ENCODE peak calls at places on chromosome X, in four cellular contexts. W is tibial artery, Q is HCT116, C is neural progenitor cell. E is an unnamed sample.
A peak's percentile ranks its signal among the peaks of the same experiment; 100 is the strongest.

GRCh38 chrX:57528670-57529255 is 63.0 kb upstream of the ZXDB start:
- DNase-seq in W (no peak), Q (no peak), C (peak; percentile 23), E (no peak)

GRCh38 chrX:131827935-131828334 is 195.2 kb upstream of the STK26 start:
- DNase-seq in W (no peak), Q (no peak), C (peak; percentile 79), E (no peak)

GRCh38 chrX:13164611-13165010 is 120.2 kb upstream of the FAM9C start:
- DNase-seq in W (no peak), Q (no peak), C (peak; percentile 64), E (no peak)

GRCh38 chrX:147699061-147699460 is 212.7 kb upstream of the FMR1 start:
- DNase-seq in W (no peak), Q (no peak), C (peak; percentile 75), E (no peak)

GRCh38 chrX:41064028-41064427 is 21.2 kb upstream of the USP9X start:
- DNase-seq in W (no peak), Q (no peak), C (no peak), E (no peak)

GRCh38 chrX:17689971-17690409 is 47.3 kb upstream of the SCML1 start:
- DNase-seq in W (peak; percentile 41), Q (peak; percentile 16), C (peak; percentile 72), E (no peak)

GRCh38 chrX:45140812-45141211 is 59.9 kb downstream of the DIPK2B start:
- DNase-seq in W (no peak), Q (no peak), C (no peak), E (no peak)

GRCh38 chrX:19130628-19131027 is 8.4 kb upstream of the ADGRG2 start:
- DNase-seq in W (no peak), Q (no peak), C (no peak), E (no peak)

GRCh38 chrX:10041383-10041782 is 74.2 kb downstream of the CLDN34 start:
- DNase-seq in W (no peak), Q (no peak), C (no peak), E (no peak)

GRCh38 chrX:8743126-8743732 is 11.3 kb upstream of the ANOS1 start:
- DNase-seq in W (peak; percentile 42), Q (no peak), C (peak; percentile 59), E (peak; percentile 63)

GRCh38 chrX:9928083-9928482 is 39.1 kb upstream of the CLDN34 start:
- DNase-seq in W (no peak), Q (no peak), C (peak; percentile 86), E (no peak)

GRCh38 chrX:66760648-66761047 is 121.8 kb upstream of the EDA2R start:
- DNase-seq in W (no peak), Q (no peak), C (peak; percentile 3), E (no peak)

GRCh38 chrX:32954125-32954524 is 257.2 kb downstream of the DMD start:
- DNase-seq in W (no peak), Q (no peak), C (no peak), E (no peak)

GRCh38 chrX:10098235-10098819 is 58.4 kb upstream of the CLCN4 start:
- DNase-seq in W (no peak), Q (no peak), C (no peak), E (no peak)

GRCh38 chrX:51893931-51894696 is 691 bp downstream of the MAGED1 start:
- DNase-seq in W (peak; percentile 22), Q (no peak), C (peak; percentile 59), E (no peak)

GRCh38 chrX:74133156-74133796 is 170.7 kb upstream of the ZCCHC13 start:
- DNase-seq in W (no peak), Q (peak; percentile 10), C (peak; percentile 81), E (no peak)

GRCh38 chrX:63713510-63713909 is 71.5 kb downstream of the ARHGEF9 start:
- DNase-seq in W (no peak), Q (no peak), C (peak; percentile 25), E (no peak)

GRCh38 chrX:63585936-63586335 is 199.1 kb downstream of the ARHGEF9 start:
- DNase-seq in W (no peak), Q (no peak), C (no peak), E (no peak)

GRCh38 chrX:57951666-57952319 is 41.5 kb upstream of the ZXDA start:
- DNase-seq in W (peak; percentile 23), Q (no peak), C (no peak), E (no peak)

GRCh38 chrX:149962859-149963757 is 24.8 kb upstream of the EOLA2 start:
- DNase-seq in W (peak; percentile 50), Q (peak; percentile 45), C (peak; percentile 72), E (peak; percentile 51)

GRCh38 chrX:16222123-16222522 is 54.8 kb downstream of the MAGEB17 start:
- DNase-seq in W (no peak), Q (no peak), C (no peak), E (no peak)

GRCh38 chrX:14697453-14697852 is 168.1 kb downstream of the GLRA2 start:
- DNase-seq in W (peak; percentile 21), Q (peak; percentile 34), C (peak; percentile 55), E (peak; percentile 24)

GRCh38 chrX:10326578-10326977 is 169.8 kb downstream of the CLCN4 start:
- DNase-seq in W (no peak), Q (peak; percentile 22), C (peak; percentile 7), E (peak; percentile 51)

GRCh38 chrX:152220612-152221011 is 82.2 kb upstream of the MAGEA10 start:
- DNase-seq in W (no peak), Q (no peak), C (no peak), E (no peak)

GRCh38 chrX:27675493-27675892 is 85.3 kb downstream of the DCAF8L2 start:
- DNase-seq in W (no peak), Q (no peak), C (no peak), E (no peak)

DNA sequence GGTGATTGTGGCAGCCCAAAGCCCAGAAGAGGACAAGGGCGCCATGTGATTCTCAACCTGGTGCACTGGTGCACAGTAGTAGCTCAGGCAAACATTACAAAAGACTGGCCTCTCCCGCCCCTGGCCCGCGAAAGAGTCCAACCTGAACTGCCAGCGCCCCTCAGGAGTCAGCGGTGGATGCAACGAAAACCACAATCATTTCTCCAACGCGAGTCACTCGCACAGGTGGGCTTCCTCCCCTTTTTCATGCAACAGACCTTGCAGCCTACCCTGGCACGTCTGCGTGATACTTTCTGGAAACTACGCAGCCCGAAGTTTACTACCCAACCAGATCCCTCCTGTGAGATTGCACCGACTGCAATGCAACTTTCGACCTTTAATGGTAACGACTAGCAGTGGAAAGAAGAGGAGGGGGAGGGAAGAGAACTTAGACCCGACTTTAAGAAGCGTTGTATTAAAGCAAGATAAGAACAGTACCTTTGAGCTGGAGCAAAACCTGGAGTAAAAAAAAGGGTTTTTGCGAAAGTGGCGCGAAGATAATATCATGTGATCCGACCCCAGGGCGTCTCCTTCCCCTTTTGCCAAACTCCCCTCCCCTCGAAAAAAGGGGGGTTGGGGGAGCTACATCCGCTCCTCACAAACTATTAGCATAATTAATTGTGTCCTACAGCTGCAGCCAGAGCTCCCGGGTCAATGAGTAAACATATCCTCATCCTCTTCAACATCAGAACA is 63.3 kb upstream of the CCDC160 start:
- DNase-seq in W (no peak), Q (no peak), C (peak; percentile 77), E (no peak)
- H3K4me1 ChIP-seq in W (no peaks in the 10 kb centered on the region), Q (no peaks in the 10 kb centered on the region), C (peaks cover 41% of the 10 kb centered on the region), E (no peaks in the 10 kb centered on the region)

GRCh38 chrX:1423215-1423614 is 29.5 kb downstream of the ASMTL start:
- DNase-seq in W (no peak), Q (no peak), C (no peak), E (no peak)
- H3K4me1 ChIP-seq in W (no peaks in the 10 kb centered on the region), Q (no peaks in the 10 kb centered on the region), C (peaks cover 5% of the 10 kb centered on the region), E (no peaks in the 10 kb centered on the region)

DNA sequence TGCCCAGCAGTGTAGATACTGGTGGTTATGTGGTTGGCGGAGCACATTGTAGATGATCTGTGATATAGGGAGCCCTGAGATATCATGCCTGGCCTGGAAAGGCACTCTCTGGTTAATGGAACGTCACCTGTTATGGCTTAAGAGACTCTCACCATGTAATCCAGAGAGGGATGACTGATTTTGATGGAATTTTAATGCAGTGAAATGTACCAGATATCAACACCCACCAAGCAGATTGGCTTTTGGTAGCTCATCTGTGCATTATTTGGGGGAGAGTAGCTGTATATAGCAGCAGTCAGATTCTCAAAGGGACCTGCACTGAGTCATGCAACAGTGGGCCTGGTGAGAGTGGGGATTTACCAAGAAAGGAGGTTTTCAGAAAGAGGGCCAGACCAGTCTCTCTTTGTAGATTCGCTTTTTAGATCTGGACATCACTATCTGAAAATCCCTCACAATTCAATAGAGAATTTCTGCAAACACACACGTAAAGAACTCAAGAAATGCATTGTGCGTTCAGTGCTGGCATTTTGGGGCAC is 17.3 kb downstream of the TSC22D3 start:
- DNase-seq in W (no peak), Q (no peak), C (no peak), E (no peak)
- H3K4me1 ChIP-seq in W (no peaks in the 10 kb centered on the region), Q (no peaks in the 10 kb centered on the region), C (peaks cover 8% of the 10 kb centered on the region), E (no peaks in the 10 kb centered on the region)

GRCh38 chrX:69151898-69152297 is 13.4 kb downstream of the PJA1 start:
- DNase-seq in W (no peak), Q (no peak), C (no peak), E (no peak)

GRCh38 chrX:69152398-69152797 is 12.9 kb downstream of the PJA1 start:
- DNase-seq in W (peak; percentile 48), Q (no peak), C (no peak), E (peak; percentile 65)

GRCh38 chrX:69154051-69154450 is 11.2 kb downstream of the PJA1 start:
- DNase-seq in W (no peak), Q (no peak), C (no peak), E (no peak)

GRCh38 chrX:69155786-69156520 is 9.3 kb downstream of the PJA1 start:
- DNase-seq in W (no peak), Q (no peak), C (no peak), E (no peak)

DNA sequence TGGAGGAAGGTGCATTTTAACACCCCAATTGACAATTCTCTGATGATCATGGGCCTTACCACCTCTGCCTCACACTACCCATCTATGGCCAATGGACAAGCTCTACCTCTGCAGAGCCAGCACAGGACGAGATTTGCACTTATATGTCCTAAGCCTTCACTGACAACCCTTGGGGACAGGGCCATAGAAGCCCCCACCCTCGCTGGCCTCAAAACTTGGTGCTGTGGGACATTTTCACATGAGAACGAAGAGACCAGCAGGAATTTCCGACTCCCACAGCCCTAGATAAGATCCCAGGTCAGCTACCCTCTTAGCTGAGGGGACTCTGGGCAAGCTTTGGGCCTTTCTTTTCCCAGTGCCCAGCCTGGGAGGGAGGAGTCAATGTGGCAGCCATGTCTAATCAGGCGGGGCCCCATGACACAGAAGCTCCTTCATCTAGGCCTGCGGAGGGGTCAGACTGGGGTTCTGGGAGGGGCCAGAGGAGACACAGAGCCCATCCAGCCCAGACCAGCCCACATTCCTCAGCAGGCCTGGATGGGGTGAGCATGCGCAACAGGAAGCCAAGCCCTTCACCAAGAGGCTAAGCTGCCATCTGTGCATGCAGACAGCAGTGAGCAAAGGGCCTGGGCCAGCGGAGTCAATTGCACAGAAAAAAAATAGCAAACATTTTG is 12.1 kb downstream of the PJA1 start:
- DNase-seq in W (no peak), Q (no peak), C (peak; percentile 87), E (no peak)
- H3K4me1 ChIP-seq in W (no peaks in the 10 kb centered on the region), Q (peaks cover 4% of the 10 kb centered on the region), C (peaks cover 13% of the 10 kb centered on the region), E (no peaks in the 10 kb centered on the region)

E was measured in right lobe of liver.